ENCODE peak calls at places on chromosome 22, in ten cellular contexts. Y is heart left ventricle, K is right atrium auricular region, L is left ventricle myocardium inferior, N is pancreas, M is colonic mucosa, S is transverse colon, H is psoas muscle, P is lower lobe of right lung, T is K562. X is an unnamed sample. For H3K4me1, the result is how much of the 10 kb centered on the place peaks cover.

GRCh38 chr22:30460147-30460546 is 11.7 kb downstream of the SEC14L3 start:
- DNase-seq in L (no peak), K (no peak), M (peak), P (no peak), Y (no peak), N (no peak), S (peak), H (no peak), T (no peak), X (no peak)

GRCh38 chr22:36641902-36642640 is 61.5 kb downstream of the CACNG2 start:
- DNase-seq in M (no peak), P (no peak), N (no peak), K (no peak), L (no peak), Y (no peak), S (no peak), T (no peak), H (no peak), X (no peak)

GRCh38 chr22:33328789-33329296 is 270.7 kb upstream of the SYN3 start:
- DNase-seq in T (no peak), K (no peak), L (no peak), S (no peak), Y (no peak), M (peak), N (no peak), P (no peak), H (no peak), X (no peak)

GRCh38 chr22:41857160-41857859 is 24.4 kb downstream of the SREBF2 start:
- DNase-seq in S (peak), T (peak), K (no peak), L (no peak), P (no peak), N (no peak), M (peak), H (no peak), Y (peak), X (peak)

GRCh38 chr22:29872989-29873388 is 10.0 kb upstream of the MTMR3 start:
- DNase-seq in L (no peak), N (no peak), M (no peak), K (no peak), Y (no peak), P (no peak), H (no peak), S (no peak), T (no peak), X (no peak)

GRCh38 chr22:50190182-50190951 is 4.7 kb downstream of the TRABD start:
- DNase-seq in N (peak), L (peak), Y (peak), S (peak), T (peak), P (peak), H (peak), M (peak), K (peak), X (peak)

GRCh38 chr22:31122532-31123291 is at the start of gene INPP5J:
- DNase-seq in M (peak), K (peak), L (peak), Y (peak), S (peak), T (peak), P (peak), H (no peak), N (peak), X (no peak)

GRCh38 chr22:43303751-43304150 is 39.4 kb downstream of the SCUBE1 start:
- DNase-seq in M (no peak), S (no peak), Y (no peak), H (peak), T (no peak), P (no peak), L (no peak), K (no peak), N (no peak), X (no peak)

GRCh38 chr22:32202539-32203180 is 2.2 kb downstream of the RFPL2 start:
- DNase-seq in Y (peak), H (no peak), N (no peak), P (peak), T (peak), S (peak), K (no peak), M (peak), L (peak), X (no peak)

GRCh38 chr22:41397143-41397811 is 15.5 kb downstream of the TEF start:
- DNase-seq in H (no peak), K (no peak), L (no peak), T (no peak), Y (no peak), P (no peak), M (peak), N (no peak), S (peak), X (no peak)

GRCh38 chr22:42188808-42189447 is 58.3 kb upstream of the CYP2D6 start:
- DNase-seq in K (no peak), L (no peak), M (peak), N (no peak), P (no peak), Y (no peak), T (no peak), S (peak), H (no peak), X (no peak)

GRCh38 chr22:50311606-50312351 is 4.3 kb upstream of the PLXNB2 start:
- DNase-seq in T (no peak), Y (no peak), L (no peak), N (peak), S (no peak), M (no peak), H (peak), P (peak), K (no peak), X (no peak)

GRCh38 chr22:22770280-22770871 is 117.2 kb upstream of the IGLL5 start:
- DNase-seq in Y (no peak), L (no peak), T (peak), P (no peak), K (peak), M (peak), N (peak), H (no peak), S (peak), X (no peak)

GRCh38 chr22:50473088-50473487 is 1.7 kb downstream of the SBF1 start:
- DNase-seq in Y (no peak), H (no peak), L (no peak), M (peak), T (no peak), N (no peak), P (no peak), S (peak), K (no peak), X (no peak)

GRCh38 chr22:49848690-49849160 is 4.9 kb upstream of the ZBED4 start:
- DNase-seq in M (no peak), S (no peak), L (no peak), Y (peak), T (no peak), K (no peak), N (no peak), H (no peak), P (no peak), X (peak)

GRCh38 chr22:50260801-50261614 is 475 bp downstream of the MAPK12 start:
- DNase-seq in P (peak), S (no peak), H (peak), K (no peak), T (peak), Y (peak), L (no peak), M (no peak), N (peak), X (peak)

GRCh38 chr22:47622541-47622940 is 860.1 kb downstream of the TBC1D22A start:
- DNase-seq in Y (no peak), N (no peak), L (no peak), P (no peak), M (no peak), T (no peak), S (no peak), H (no peak), K (peak), X (no peak)

GRCh38 chr22:22974795-22975580 is 87.4 kb downstream of the IGLL5 start:
- DNase-seq in M (no peak), N (no peak), K (no peak), S (no peak), T (no peak), Y (no peak), P (no peak), H (no peak), L (no peak), X (no peak)

GRCh38 chr22:43128928-43129424 is 14.2 kb downstream of the MCAT start:
- DNase-seq in N (peak), H (no peak), Y (no peak), P (no peak), M (peak), K (no peak), L (no peak), S (peak), T (peak), X (no peak)

DNA sequence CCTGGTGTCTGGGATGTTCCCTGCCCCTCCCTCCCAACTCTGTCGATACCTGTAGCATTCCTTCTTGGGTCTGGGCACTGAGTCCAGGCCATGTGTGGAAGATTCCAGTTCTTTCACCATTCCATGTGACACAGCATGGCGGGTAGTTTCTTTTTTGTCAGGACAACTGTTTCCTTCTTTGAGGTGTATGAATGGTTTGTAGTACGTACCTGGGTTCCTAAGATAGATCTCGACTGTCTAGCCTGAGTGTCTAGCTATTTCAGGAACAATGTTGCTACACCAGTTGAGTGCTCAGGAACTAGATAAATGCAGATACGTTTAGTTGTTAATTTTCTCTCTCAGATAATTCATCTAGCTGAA is 43.3 kb downstream of the TNRC6B start:
- DNase-seq in Y (no peak), M (no peak), K (no peak), T (no peak), S (no peak), P (no peak), N (no peak), H (no peak), L (no peak), X (no peak)
- H3K27ac ChIP-seq in Y (no peak), M (peak), K (peak), T (no peak), S (peak), P (peak), N (no peak), H (peak), L (peak), X (peak)

GRCh38 chr22:46001426-46002106 is 24.6 kb upstream of the WNT7B start:
- DNase-seq in P (peak), Y (peak), K (no peak), S (no peak), T (no peak), H (peak), N (peak), M (no peak), L (peak), X (peak)
- H3K4me1 ChIP-seq in P (half or more), Y (half or more), K (half or more), S (under half), T (under half), H (under half), N (under half), M (under half), L (half or more), X (under half)

DNA sequence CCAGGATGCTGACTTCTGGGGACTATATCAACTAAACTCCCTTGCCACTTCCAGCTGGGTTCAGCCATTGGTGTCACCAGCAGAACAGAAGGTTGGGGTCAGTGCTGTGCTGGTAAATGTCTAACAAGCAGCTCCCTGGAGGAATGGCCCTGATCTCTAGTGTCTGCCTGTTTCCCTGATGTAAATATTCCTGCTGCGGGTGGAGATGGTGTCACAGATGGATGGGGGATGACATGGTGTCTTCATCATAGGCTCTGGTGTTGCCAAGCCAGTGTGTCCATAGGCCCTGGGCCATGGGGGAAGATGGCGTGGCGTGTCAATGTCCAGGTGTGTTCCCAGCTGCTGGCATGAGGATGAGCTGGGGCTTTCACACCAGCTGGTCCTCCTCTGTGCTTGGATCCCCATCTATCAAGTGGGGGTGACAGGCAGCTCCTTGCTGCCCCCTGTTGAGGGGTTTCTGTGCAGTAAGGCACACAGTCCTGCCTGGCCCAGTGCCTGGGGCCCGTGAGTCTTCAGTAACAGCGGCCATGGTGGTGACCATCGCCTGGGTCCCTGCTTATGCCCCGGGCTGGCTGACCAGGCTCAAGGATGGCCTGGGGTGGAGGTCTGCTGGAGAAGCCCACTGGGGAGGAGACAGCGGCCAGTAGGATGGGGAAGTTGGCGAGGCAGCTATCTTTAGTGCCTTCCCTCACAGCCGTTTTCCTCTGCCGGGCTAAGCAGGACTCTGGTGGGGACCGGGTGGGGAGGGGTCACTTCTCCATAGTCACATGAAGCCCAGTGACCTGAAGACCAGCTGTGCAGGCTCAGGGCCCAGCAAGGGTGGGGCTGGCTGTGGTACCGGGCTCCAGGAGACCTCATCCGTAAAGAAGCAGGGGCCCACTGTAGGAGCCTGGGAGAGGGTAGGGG is 12.7 kb downstream of the RPL3 start:
- DNase-seq in N (no peak), P (peak), T (peak), H (no peak), L (no peak), M (no peak), S (peak), Y (peak), K (no peak), X (no peak)
- H3K27ac ChIP-seq in N (no peak), P (no peak), T (no peak), H (no peak), L (no peak), M (no peak), S (no peak), Y (no peak), K (no peak), X (no peak)

DNA sequence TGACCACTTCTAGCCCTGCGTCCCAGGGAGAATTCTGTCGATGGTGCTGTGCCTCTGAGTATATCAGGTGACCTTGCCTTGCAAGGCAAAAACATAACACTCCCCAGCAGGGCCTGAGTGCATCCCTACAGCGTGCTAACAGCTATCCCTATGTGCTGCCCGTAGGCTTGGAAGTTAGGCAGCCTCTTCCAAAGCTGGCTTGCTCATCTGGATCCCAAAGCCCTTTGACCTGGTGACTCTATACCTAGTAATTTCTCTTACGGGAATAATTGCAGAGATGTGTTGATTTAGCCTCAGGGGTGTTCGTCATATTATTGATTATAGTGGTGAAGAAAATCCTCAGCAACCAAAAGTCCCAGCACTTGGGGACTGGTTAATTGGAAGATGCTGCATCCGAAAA is 32.6 kb upstream of the CRYBB3 start:
- DNase-seq in S (no peak), K (no peak), N (no peak), M (no peak), H (no peak), Y (no peak), T (no peak), P (no peak), L (no peak), X (no peak)
- H3K4me1 ChIP-seq in S (under half), K (under half), N (under half), M (under half), H (under half), Y (under half), T (under half), P (under half), L (under half), X (under half)

GRCh38 chr22:37985751-37986281 is 1.5 kb upstream of the SOX10 start:
- DNase-seq in L (no peak), S (no peak), M (no peak), P (no peak), Y (no peak), K (no peak), T (no peak), H (no peak), N (no peak), X (no peak)
- H3K27ac ChIP-seq in L (peak), S (no peak), M (no peak), P (no peak), Y (no peak), K (no peak), T (no peak), H (no peak), N (no peak), X (no peak)

DNA sequence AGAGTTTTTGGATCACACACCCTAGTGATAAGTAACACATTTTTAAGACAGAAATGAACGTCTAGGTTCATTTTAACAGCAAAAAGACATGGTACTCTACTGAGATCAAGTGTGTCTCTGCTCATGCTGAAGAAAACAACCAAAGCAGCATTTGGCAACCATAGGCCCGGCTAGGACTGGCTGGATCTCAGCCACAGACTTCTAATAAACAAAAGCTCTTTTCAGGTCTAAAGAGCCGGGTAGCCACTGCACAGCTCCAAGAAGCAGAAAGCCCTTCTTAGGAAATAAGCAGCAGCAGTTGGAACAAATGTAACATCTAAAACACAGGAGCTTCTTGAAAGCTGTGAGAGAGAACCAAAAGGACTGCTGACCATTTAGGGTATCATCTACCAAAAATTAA is 37.7 kb downstream of the PITPNB start:
- DNase-seq in K (no peak), P (no peak), Y (no peak), H (no peak), S (peak), T (no peak), M (no peak), L (peak), N (no peak), X (no peak)
- H3K4me1 ChIP-seq in K (half or more), P (under half), Y (half or more), H (under half), S (under half), T (under half), M (under half), L (half or more), N (under half), X (under half)

GRCh38 chr22:38148252-38148651 is 33.4 kb downstream of the PLA2G6 start:
- DNase-seq in M (no peak), H (no peak), Y (no peak), N (no peak), S (no peak), L (no peak), T (no peak), K (no peak), P (no peak), X (no peak)
- H3K27ac ChIP-seq in M (no peak), H (no peak), Y (no peak), N (peak), S (no peak), L (no peak), T (no peak), K (no peak), P (no peak), X (no peak)

DNA sequence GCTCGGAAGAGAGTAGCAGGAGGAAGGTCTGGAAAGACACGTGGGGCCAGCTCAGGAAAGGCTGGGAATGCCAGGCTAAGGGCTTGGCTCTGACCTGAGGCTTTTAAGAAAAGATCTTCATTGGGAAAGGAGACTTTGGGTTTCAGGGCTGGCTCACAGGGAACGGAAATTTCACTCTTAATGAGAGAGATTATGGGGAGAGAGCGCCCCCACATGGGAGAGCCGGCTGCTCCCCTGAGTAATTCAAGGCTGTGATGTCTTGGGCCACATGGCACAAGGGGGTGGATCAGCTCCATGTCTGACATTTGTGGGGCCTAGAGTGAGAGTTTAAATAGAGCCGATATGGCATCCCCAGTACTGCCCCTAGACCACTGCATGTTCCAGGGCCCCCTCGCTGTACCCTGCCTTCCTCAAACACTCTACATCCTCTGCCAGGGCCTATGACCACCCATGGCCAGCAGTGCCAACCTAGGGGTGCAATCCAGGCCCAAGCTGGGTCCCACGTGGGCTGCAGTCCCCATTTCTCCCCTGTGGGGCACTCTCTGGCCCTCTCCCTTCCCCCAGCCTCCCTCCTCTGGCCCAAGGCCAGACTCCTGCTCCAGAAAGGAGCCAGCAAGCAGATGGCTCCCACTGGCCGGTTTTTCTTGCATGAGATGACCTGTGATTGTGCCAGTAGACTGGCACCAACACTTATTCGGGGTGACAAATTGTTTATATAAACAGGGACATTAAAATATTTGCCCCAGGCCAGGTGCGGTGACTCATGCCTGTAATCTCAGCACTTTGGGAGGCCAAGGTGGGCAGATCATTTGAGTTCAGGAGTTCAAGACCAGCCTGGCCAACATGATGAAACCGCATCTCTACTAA is 75.2 kb downstream of the ISX start:
- DNase-seq in S (peak), N (no peak), L (no peak), M (peak), P (no peak), H (no peak), K (no peak), T (peak), Y (no peak), X (no peak)
- H3K4me1 ChIP-seq in S (under half), N (under half), L (under half), M (under half), P (under half), H (under half), K (under half), T (under half), Y (under half), X (under half)

GRCh38 chr22:24067587-24068376 is 56.7 kb downstream of the CABIN1 start:
- DNase-seq in N (no peak), P (no peak), L (no peak), S (peak), H (no peak), Y (no peak), T (no peak), M (peak), K (no peak), X (no peak)
- H3K27ac ChIP-seq in N (no peak), P (no peak), L (no peak), S (no peak), H (no peak), Y (no peak), T (no peak), M (no peak), K (no peak), X (no peak)